ENCODE peak calls at places on chromosomes 13 and 19, in seven cellular contexts. S is mesendoderm; F is mammary epithelial cell; Z is lower lobe of right lung; V is left lung; K is H1; C is CD8-positive, alpha-beta T cell. J is an unnamed sample.

GRCh38 chr13:28322256-28322895 is 172.6 kb downstream of the FLT1 start:
- DNase-seq in S (no peak), F (no peak), Z (no peak), V (no peak), K (no peak), C (no peak), J (peak; percentile 48)

GRCh38 chr19:49333426-49334288 is 1.5 kb upstream of the CD37 start:
- DNase-seq in S (no peak), F (no peak), Z (peak; percentile 64), V (peak; percentile 57), K (no peak), C (peak; percentile 80), J (no peak)

GRCh38 chr13:74966814-74967213 is 515.2 kb downstream of the TBC1D4 start:
- DNase-seq in S (peak; percentile 47), F (no peak), Z (no peak), V (no peak), K (no peak), C (no peak), J (peak; percentile 50)

GRCh38 chr13:28358673-28359072 is 136.3 kb downstream of the FLT1 start:
- DNase-seq in S (no peak), F (no peak), Z (no peak), V (no peak), K (no peak), C (no peak), J (no peak)

GRCh38 chr13:96652506-96652905 is 341.8 kb downstream of the OXGR1 start:
- DNase-seq in S (no peak), F (no peak), Z (no peak), V (no peak), K (no peak), C (no peak), J (no peak)

GRCh38 chr19:29724102-29724641 is 9.1 kb upstream of the C19orf12 start:
- DNase-seq in S (peak; percentile 61), F (no peak), Z (no peak), V (no peak), K (peak; percentile 73), C (peak; percentile 25), J (no peak)

GRCh38 chr13:52010890-52011689 is at the start of gene ATP7B:
- DNase-seq in S (peak; percentile 63), F (no peak), Z (no peak), V (no peak), K (peak; percentile 82), C (peak; percentile 14), J (no peak)

GRCh38 chr13:75938811-75939525 is 302.8 kb downstream of the LMO7 start:
- DNase-seq in S (no peak), F (no peak), Z (no peak), V (no peak), K (no peak), C (no peak), J (no peak)

GRCh38 chr19:6802336-6803035 is 30.0 kb downstream of the VAV1 start:
- DNase-seq in S (peak; percentile 21), F (no peak), Z (peak; percentile 76), V (peak; percentile 79), K (no peak), C (peak; percentile 78), J (no peak)

GRCh38 chr19:43435775-43436174 is 21.1 kb downstream of the TEX101 start:
- DNase-seq in S (no peak), F (no peak), Z (no peak), V (no peak), K (no peak), C (no peak), J (no peak)

GRCh38 chr13:37597477-37597876 is 1.1 kb downstream of the POSTN start:
- DNase-seq in S (no peak), F (no peak), Z (no peak), V (no peak), K (no peak), C (no peak), J (no peak)

GRCh38 chr13:22915442-22916082 is 265.2 kb upstream of the SGCG start:
- DNase-seq in S (peak; percentile 93), F (peak; percentile 3), Z (peak; percentile 59), V (no peak), K (peak; percentile 84), C (no peak), J (peak; percentile 18)

GRCh38 chr13:98172570-98173405 is 4.3 kb downstream of the RNF113B start:
- DNase-seq in S (no peak), F (no peak), Z (no peak), V (no peak), K (no peak), C (no peak), J (no peak)

GRCh38 chr19:18291590-18292459 is 10.4 kb upstream of the JUND start:
- DNase-seq in S (peak; percentile 94), F (peak; percentile 41), Z (peak; percentile 95), V (peak; percentile 95), K (peak; percentile 88), C (peak; percentile 81), J (peak; percentile 72)

DNA sequence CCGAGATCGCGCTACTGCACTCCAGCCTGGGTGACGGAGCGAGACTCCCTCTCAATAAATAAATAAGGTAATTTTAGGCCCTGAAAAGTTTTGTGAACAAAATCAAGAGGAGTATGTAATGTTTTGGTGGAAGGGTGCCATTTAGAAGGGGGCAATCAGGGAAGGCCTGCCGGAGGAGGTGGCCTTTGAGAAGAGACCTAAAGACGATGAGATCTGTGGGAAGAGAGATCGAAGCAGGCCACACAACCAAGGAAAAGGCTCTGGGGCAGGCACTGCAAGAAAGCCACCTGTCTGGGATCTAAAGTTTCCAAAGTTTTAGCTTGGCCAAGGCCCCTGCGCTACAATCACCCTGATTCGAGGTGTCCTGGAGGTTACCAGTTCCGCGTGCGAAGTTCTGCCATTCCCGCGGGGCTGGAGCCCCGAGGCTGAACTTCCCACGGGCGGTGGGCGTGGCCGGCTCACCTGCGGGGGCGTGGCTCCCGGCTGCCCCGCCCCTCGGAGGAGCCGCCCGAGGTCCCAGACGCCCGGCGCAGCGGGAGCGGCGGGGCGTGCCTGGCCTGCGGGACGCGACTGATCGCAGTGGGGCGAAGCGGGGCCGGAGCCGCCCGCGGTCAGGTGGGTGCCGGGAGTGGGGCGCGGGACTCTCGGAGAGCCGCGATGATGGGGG is at the start of gene KLC3:
- DNase-seq in S (peak; percentile 43), F (peak; percentile 53), Z (peak; percentile 59), V (no peak), K (peak; percentile 90), C (peak; percentile 18), J (no peak)
- H3K4me3 ChIP-seq in S (peak within 1 kb of the TSS; percentile 23), F (peak within 1 kb of the TSS; percentile 72), Z (peak within 1 kb of the TSS; percentile 45), V (peak within 1 kb of the TSS; percentile 34), K (peak within 1 kb of the TSS; percentile 29), C (peak within 1 kb of the TSS; percentile 23), J (no peak within 1 kb of the TSS)

GRCh38 chr19:27794444-27795042 is 1418.4 kb downstream of the UQCRFS1 start:
- DNase-seq in S (peak; percentile 81), F (peak; percentile 28), Z (no peak), V (no peak), K (peak; percentile 61), C (no peak), J (peak; percentile 39)
- H3K27ac ChIP-seq in S (peak overlapping the region; percentile 3), F (peak overlapping the region; percentile 75), Z (peak overlapping the region; percentile 90), V (peak overlapping the region; percentile 87), K (peak overlapping the region; percentile 3), C (peak overlapping the region; percentile 74), J (peak overlapping the region; percentile 68)

GRCh38 chr13:44011036-44011435 is 131.3 kb downstream of the LACC1 start:
- DNase-seq in S (no peak), F (no peak), Z (no peak), V (no peak), K (no peak), C (no peak), J (peak; percentile 39)
- H3K4me3 ChIP-seq in S (no peak overlapping the region), F (no peak overlapping the region), Z (no peak overlapping the region), V (no peak overlapping the region), K (no peak overlapping the region), C (no peak overlapping the region), J (no peak overlapping the region)

GRCh38 chr19:1857648-1858326 is 5.6 kb downstream of the KLF16 start:
- DNase-seq in S (no peak), F (no peak), Z (peak; percentile 52), V (peak; percentile 42), K (no peak), C (no peak), J (no peak)
- H3K27ac ChIP-seq in S (peak overlapping the region; percentile 21), F (no peak overlapping the region), Z (peak overlapping the region; percentile 94), V (peak overlapping the region; percentile 92), K (no peak overlapping the region), C (peak overlapping the region; percentile 93), J (peak overlapping the region; percentile 31)

DNA sequence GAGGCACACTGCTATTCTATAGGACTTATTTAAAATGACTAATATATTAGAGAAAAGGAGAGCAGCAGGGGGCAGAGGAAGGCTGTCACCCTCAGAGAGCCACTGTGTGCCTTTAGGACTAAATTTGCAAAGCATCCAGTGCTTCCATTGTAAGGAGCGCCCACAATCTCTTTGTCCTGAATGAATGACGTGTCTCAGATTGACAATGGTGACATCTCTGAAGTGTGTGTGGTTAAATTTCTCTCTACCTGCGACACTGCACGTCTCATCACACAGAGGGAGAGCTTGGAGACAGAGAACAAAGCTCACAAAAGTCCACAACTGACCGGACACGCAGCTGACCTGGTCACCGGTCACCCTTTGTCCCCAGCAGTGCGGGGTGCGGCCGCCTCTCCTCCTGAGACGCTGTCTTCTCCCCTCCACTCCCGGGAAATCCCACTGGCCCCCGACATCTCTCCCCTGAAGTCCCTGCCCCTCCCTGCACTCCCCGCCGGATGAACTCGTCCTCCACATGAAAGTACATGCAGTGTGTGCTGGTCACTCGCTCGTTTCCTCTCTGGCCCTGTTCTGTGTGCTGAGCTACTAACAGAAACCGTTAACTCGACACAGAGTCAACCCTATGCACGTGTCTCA is 107.2 kb downstream of the RAB20 start:
- DNase-seq in S (no peak), F (no peak), Z (no peak), V (peak; percentile 26), K (no peak), C (no peak), J (no peak)
- H3K4me3 ChIP-seq in S (no peak overlapping the region), F (no peak overlapping the region), Z (no peak overlapping the region), V (no peak overlapping the region), K (no peak overlapping the region), C (no peak overlapping the region), J (no peak overlapping the region)

GRCh38 chr19:47469719-47470118 is 2.0 kb downstream of the SLC8A2 start:
- DNase-seq in S (no peak), F (no peak), Z (no peak), V (no peak), K (no peak), C (no peak), J (no peak)

GRCh38 chr19:47473336-47473735 is 1.6 kb upstream of the SLC8A2 start:
- DNase-seq in S (no peak), F (no peak), Z (no peak), V (no peak), K (no peak), C (no peak), J (no peak)

GRCh38 chr19:47470447-47471195 is 1.1 kb downstream of the SLC8A2 start:
- DNase-seq in S (no peak), F (no peak), Z (no peak), V (no peak), K (no peak), C (no peak), J (no peak)

GRCh38 chr19:47471733-47472457 is at the start of gene SLC8A2:
- DNase-seq in S (peak; percentile 96), F (peak; percentile 40), Z (no peak), V (peak; percentile 50), K (peak; percentile 89), C (peak; percentile 57), J (peak; percentile 75)

DNA sequence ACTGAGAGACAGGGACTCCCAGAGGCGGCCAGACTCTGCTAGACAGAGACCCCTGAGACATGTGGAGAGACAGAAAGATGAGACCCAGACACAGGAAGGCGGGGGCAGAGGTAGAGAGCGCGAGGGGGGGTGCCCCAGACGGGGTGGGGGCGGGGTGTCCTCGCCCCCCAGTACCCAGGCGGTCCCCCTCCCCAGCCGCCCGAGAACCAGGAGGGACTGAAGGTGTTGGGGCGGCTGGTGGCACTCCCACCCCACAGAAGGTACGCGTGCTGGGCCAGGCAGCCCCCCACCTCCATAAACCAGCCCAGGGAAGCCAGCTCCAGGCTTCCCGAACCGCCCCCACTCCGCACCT is 336 bp downstream of the SLC8A2 start:
- DNase-seq in S (no peak), F (no peak), Z (no peak), V (no peak), K (no peak), C (no peak), J (no peak)
- H3K27ac ChIP-seq in S (no peak overlapping the region), F (no peak overlapping the region), Z (no peak overlapping the region), V (no peak overlapping the region), K (no peak overlapping the region), C (no peak overlapping the region), J (no peak overlapping the region)